ENCODE peak calls at places on chromosomes 11 and 22, in seven cellular contexts. N, U, T, I, C, X and D are unnamed samples.

GRCh38 chr11:97574976-97575665 is 1185.3 kb downstream of the JRKL start:
- DNase-seq in N (no peak), U (no peak), T (no peak), I (no peak), C (no peak), X (no peak), D (no peak)

GRCh38 chr11:121841487-121842167 is 274.4 kb downstream of the BLID start:
- DNase-seq in N (no peak), U (no peak), T (peak), I (peak), C (no peak), X (no peak), D (no peak)

GRCh38 chr11:61193596-61193995 is 9.7 kb upstream of the PGA3 start:
- DNase-seq in N (no peak), U (no peak), T (peak), I (no peak), C (no peak), X (no peak), D (no peak)

GRCh38 chr11:43467958-43468357 is 109.2 kb downstream of the TTC17 start:
- DNase-seq in N (no peak), U (no peak), T (no peak), I (peak), C (no peak), X (no peak), D (no peak)

GRCh38 chr11:78651923-78652602 is 77.4 kb upstream of the NARS2 start:
- DNase-seq in N (no peak), U (no peak), T (no peak), I (no peak), C (no peak), X (no peak), D (no peak)

GRCh38 chr11:1225386-1226225 is 2.7 kb downstream of the MUC5B start:
- DNase-seq in N (no peak), U (peak), T (peak), I (no peak), C (no peak), X (no peak), D (peak)

GRCh38 chr11:103850419-103851165 is 185.8 kb upstream of the DDI1 start:
- DNase-seq in N (no peak), U (no peak), T (no peak), I (no peak), C (no peak), X (no peak), D (no peak)

GRCh38 chr11:17985517-17985916 is 27.3 kb downstream of the SERGEF start:
- DNase-seq in N (no peak), U (no peak), T (no peak), I (peak), C (peak), X (peak), D (no peak)

GRCh38 chr11:94794287-94795168 is 26.4 kb downstream of the AMOTL1 start:
- DNase-seq in N (no peak), U (no peak), T (no peak), I (peak), C (peak), X (peak), D (no peak)

GRCh38 chr11:86155210-86155844 is 86.4 kb upstream of the PICALM start:
- DNase-seq in N (no peak), U (no peak), T (no peak), I (no peak), C (no peak), X (no peak), D (no peak)

GRCh38 chr22:49289822-49290221 is 537.9 kb downstream of the BRD1 start:
- DNase-seq in N (no peak), U (no peak), T (no peak), I (no peak), C (no peak), X (no peak), D (no peak)

GRCh38 chr11:12888525-12889158 is 120.5 kb upstream of the RASSF10 start:
- DNase-seq in N (peak), U (no peak), T (peak), I (peak), C (peak), X (peak), D (peak)

GRCh38 chr22:49825944-49826602 is 1.6 kb downstream of the BRD1 start:
- DNase-seq in N (no peak), U (no peak), T (peak), I (peak), C (no peak), X (no peak), D (peak)

GRCh38 chr11:28133146-28133545 is 25.0 kb downstream of the METTL15 start:
- DNase-seq in N (no peak), U (no peak), T (no peak), I (peak), C (no peak), X (no peak), D (no peak)

GRCh38 chr22:39091136-39092081 is 5.6 kb upstream of the APOBEC3H start:
- DNase-seq in N (no peak), U (no peak), T (peak), I (no peak), C (no peak), X (no peak), D (no peak)

GRCh38 chr11:119806064-119806915 is 77.3 kb upstream of the NECTIN1 start:
- DNase-seq in N (no peak), U (no peak), T (no peak), I (no peak), C (peak), X (no peak), D (no peak)

GRCh38 chr11:130677486-130678153 is 229.2 kb downstream of the ADAMTS15 start:
- DNase-seq in N (no peak), U (no peak), T (peak), I (peak), C (peak), X (peak), D (no peak)

GRCh38 chr11:115284766-115285165 is 219.4 kb downstream of the CADM1 start:
- DNase-seq in N (no peak), U (no peak), T (no peak), I (peak), C (no peak), X (no peak), D (no peak)

GRCh38 chr11:18063131-18063530 is 17.1 kb upstream of the TPH1 start:
- DNase-seq in N (no peak), U (no peak), T (no peak), I (peak), C (no peak), X (no peak), D (peak)

GRCh38 chr11:114257621-114258558 is 38.3 kb upstream of the NNMT start:
- DNase-seq in N (no peak), U (no peak), T (peak), I (peak), C (peak), X (no peak), D (no peak)

GRCh38 chr11:47325271-47326041 is 27.0 kb downstream of the MYBPC3 start:
- DNase-seq in N (no peak), U (no peak), T (no peak), I (no peak), C (peak), X (no peak), D (no peak)

GRCh38 chr11:116563028-116563712 is 209.6 kb downstream of the BUD13 start:
- DNase-seq in N (no peak), U (no peak), T (no peak), I (no peak), C (peak), X (no peak), D (no peak)

GRCh38 chr11:77819921-77820564 is 479 bp downstream of the RSF1 start:
- DNase-seq in N (peak), U (peak), T (peak), I (peak), C (peak), X (peak), D (peak)

GRCh38 chr22:31272522-31273446 is 19.5 kb downstream of the PIK3IP1 start:
- DNase-seq in N (peak), U (no peak), T (peak), I (peak), C (peak), X (peak), D (no peak)

GRCh38 chr11:106091480-106092123 is 14.1 kb downstream of the AASDHPPT start:
- DNase-seq in N (no peak), U (no peak), T (no peak), I (peak), C (no peak), X (peak), D (no peak)

GRCh38 chr11:117413616-117414015 is 86.0 kb downstream of the CEP164 start:
- DNase-seq in N (no peak), U (no peak), T (no peak), I (no peak), C (no peak), X (no peak), D (no peak)

GRCh38 chr11:75400110-75400865 is 970 bp downstream of the RPS3 start:
- DNase-seq in N (no peak), U (no peak), T (no peak), I (no peak), C (no peak), X (no peak), D (no peak)

GRCh38 chr11:117532568-117532967 is 204.9 kb downstream of the CEP164 start:
- DNase-seq in N (no peak), U (no peak), T (no peak), I (no peak), C (no peak), X (no peak), D (no peak)